ENCODE peak calls at places on chromosomes 12 and 14, in nine cellular contexts. One of them, this sample, is unnamed.
A peak's percentile ranks its signal among the peaks of the same experiment; 100 is the strongest.

GRCh38 chr14:71355324-71356201 is 448.3 kb downstream of the PCNX1 start:
- DNase-seq in dorsolateral prefrontal cortex: no peak
- DNase-seq in CD4-positive, alpha-beta T cell: no peak
- DNase-seq in HFFc6: peak; percentile 43
- DNase-seq in adrenal gland: peak; percentile 47
- DNase-seq in BJ: peak; percentile 39
- DNase-seq in WTC11: no peak
- DNase-seq in MCF 10A: peak; percentile 46
- DNase-seq in colonic mucosa: no peak
- DNase-seq in this sample: peak; percentile 79

GRCh38 chr14:100634026-100634425 is 46.8 kb upstream of the BEGAIN start:
- DNase-seq in dorsolateral prefrontal cortex: no peak
- DNase-seq in CD4-positive, alpha-beta T cell: no peak
- DNase-seq in HFFc6: no peak
- DNase-seq in adrenal gland: no peak
- DNase-seq in BJ: no peak
- DNase-seq in WTC11: no peak
- DNase-seq in MCF 10A: no peak
- DNase-seq in colonic mucosa: no peak
- DNase-seq in this sample: no peak

GRCh38 chr12:68319988-68320623 is 12.1 kb downstream of the MDM1 start:
- DNase-seq in dorsolateral prefrontal cortex: no peak
- DNase-seq in CD4-positive, alpha-beta T cell: no peak
- DNase-seq in HFFc6: peak; percentile 81
- DNase-seq in adrenal gland: no peak
- DNase-seq in BJ: peak; percentile 65
- DNase-seq in WTC11: no peak
- DNase-seq in MCF 10A: no peak
- DNase-seq in colonic mucosa: no peak
- DNase-seq in this sample: no peak

GRCh38 chr12:25992026-25992782 is 33.7 kb downstream of the RASSF8 start:
- DNase-seq in dorsolateral prefrontal cortex: no peak
- DNase-seq in CD4-positive, alpha-beta T cell: no peak
- DNase-seq in HFFc6: no peak
- DNase-seq in adrenal gland: no peak
- DNase-seq in BJ: no peak
- DNase-seq in WTC11: no peak
- DNase-seq in MCF 10A: peak; percentile 53
- DNase-seq in colonic mucosa: no peak
- DNase-seq in this sample: no peak

GRCh38 chr14:68549966-68550705 is 242.7 kb downstream of the ZFP36L1 start:
- DNase-seq in dorsolateral prefrontal cortex: no peak
- DNase-seq in CD4-positive, alpha-beta T cell: no peak
- DNase-seq in HFFc6: peak; percentile 20
- DNase-seq in adrenal gland: no peak
- DNase-seq in BJ: no peak
- DNase-seq in WTC11: no peak
- DNase-seq in MCF 10A: peak; percentile 81
- DNase-seq in colonic mucosa: no peak
- DNase-seq in this sample: no peak

GRCh38 chr14:66076166-66076565 is 410.0 kb upstream of the CCDC196 start:
- DNase-seq in dorsolateral prefrontal cortex: no peak
- DNase-seq in CD4-positive, alpha-beta T cell: no peak
- DNase-seq in HFFc6: no peak
- DNase-seq in adrenal gland: no peak
- DNase-seq in BJ: no peak
- DNase-seq in WTC11: no peak
- DNase-seq in MCF 10A: no peak
- DNase-seq in colonic mucosa: no peak
- DNase-seq in this sample: no peak

GRCh38 chr12:42180990-42181611 is 36.4 kb upstream of the GXYLT1 start:
- DNase-seq in dorsolateral prefrontal cortex: no peak
- DNase-seq in CD4-positive, alpha-beta T cell: no peak
- DNase-seq in HFFc6: no peak
- DNase-seq in adrenal gland: no peak
- DNase-seq in BJ: no peak
- DNase-seq in WTC11: no peak
- DNase-seq in MCF 10A: peak; percentile 34
- DNase-seq in colonic mucosa: no peak
- DNase-seq in this sample: no peak

GRCh38 chr12:99984271-99985128 is at the start of gene ANKS1B:
- DNase-seq in dorsolateral prefrontal cortex: peak; percentile 60
- DNase-seq in CD4-positive, alpha-beta T cell: no peak
- DNase-seq in HFFc6: no peak
- DNase-seq in adrenal gland: peak; percentile 73
- DNase-seq in BJ: no peak
- DNase-seq in WTC11: peak; percentile 70
- DNase-seq in MCF 10A: peak; percentile 79
- DNase-seq in colonic mucosa: peak; percentile 45
- DNase-seq in this sample: no peak

GRCh38 chr14:94963051-94963450 is 193.1 kb upstream of the GSC start:
- DNase-seq in dorsolateral prefrontal cortex: no peak
- DNase-seq in CD4-positive, alpha-beta T cell: no peak
- DNase-seq in HFFc6: no peak
- DNase-seq in adrenal gland: no peak
- DNase-seq in BJ: no peak
- DNase-seq in WTC11: no peak
- DNase-seq in MCF 10A: no peak
- DNase-seq in colonic mucosa: no peak
- DNase-seq in this sample: no peak

GRCh38 chr12:71684081-71684480 is 1.8 kb upstream of the TMEM19 start:
- DNase-seq in dorsolateral prefrontal cortex: no peak
- DNase-seq in CD4-positive, alpha-beta T cell: no peak
- DNase-seq in HFFc6: no peak
- DNase-seq in adrenal gland: no peak
- DNase-seq in BJ: no peak
- DNase-seq in WTC11: no peak
- DNase-seq in MCF 10A: no peak
- DNase-seq in colonic mucosa: no peak
- DNase-seq in this sample: no peak

GRCh38 chr12:103326190-103326589 is 169.6 kb downstream of the C12orf42 start:
- DNase-seq in dorsolateral prefrontal cortex: no peak
- DNase-seq in CD4-positive, alpha-beta T cell: no peak
- DNase-seq in HFFc6: no peak
- DNase-seq in adrenal gland: no peak
- DNase-seq in BJ: no peak
- DNase-seq in WTC11: peak; percentile 23
- DNase-seq in MCF 10A: peak; percentile 38
- DNase-seq in colonic mucosa: no peak
- DNase-seq in this sample: no peak

GRCh38 chr14:85762523-85762922 is 232.6 kb downstream of the FLRT2 start:
- DNase-seq in dorsolateral prefrontal cortex: no peak
- DNase-seq in CD4-positive, alpha-beta T cell: no peak
- DNase-seq in HFFc6: no peak
- DNase-seq in adrenal gland: no peak
- DNase-seq in BJ: no peak
- DNase-seq in WTC11: no peak
- DNase-seq in MCF 10A: no peak
- DNase-seq in colonic mucosa: no peak
- DNase-seq in this sample: no peak

GRCh38 chr12:113232787-113233585 is 11.7 kb downstream of the TPCN1 start:
- DNase-seq in dorsolateral prefrontal cortex: peak; percentile 62
- DNase-seq in CD4-positive, alpha-beta T cell: peak; percentile 63
- DNase-seq in HFFc6: no peak
- DNase-seq in adrenal gland: peak; percentile 86
- DNase-seq in BJ: no peak
- DNase-seq in WTC11: peak; percentile 82
- DNase-seq in MCF 10A: peak; percentile 34
- DNase-seq in colonic mucosa: no peak
- DNase-seq in this sample: no peak

GRCh38 chr12:52561880-52562449 is 9.0 kb upstream of the KRT71 start:
- DNase-seq in dorsolateral prefrontal cortex: no peak
- DNase-seq in CD4-positive, alpha-beta T cell: no peak
- DNase-seq in HFFc6: no peak
- DNase-seq in adrenal gland: no peak
- DNase-seq in BJ: no peak
- DNase-seq in WTC11: no peak
- DNase-seq in MCF 10A: peak; percentile 53
- DNase-seq in colonic mucosa: no peak
- DNase-seq in this sample: no peak

GRCh38 chr12:132133952-132134652 is 10.0 kb downstream of the DDX51 start:
- DNase-seq in dorsolateral prefrontal cortex: no peak
- DNase-seq in CD4-positive, alpha-beta T cell: no peak
- DNase-seq in HFFc6: no peak
- DNase-seq in adrenal gland: no peak
- DNase-seq in BJ: no peak
- DNase-seq in WTC11: peak; percentile 30
- DNase-seq in MCF 10A: no peak
- DNase-seq in colonic mucosa: no peak
- DNase-seq in this sample: no peak
- TF ChIP-seq CTCF in dorsolateral prefrontal cortex: no peak
- TF ChIP-seq CTCF in CD4-positive, alpha-beta T cell: no peak
- TF ChIP-seq CTCF in HFFc6: no peak
- TF ChIP-seq CTCF in adrenal gland: no peak
- TF ChIP-seq CTCF in BJ: no peak
- TF ChIP-seq CTCF in WTC11: no peak
- TF ChIP-seq CTCF in MCF 10A: no peak
- TF ChIP-seq CTCF in colonic mucosa: no peak
- TF ChIP-seq CTCF in this sample: no peak

GRCh38 chr12:13940466-13940865 is 40.9 kb downstream of the GRIN2B start:
- DNase-seq in dorsolateral prefrontal cortex: no peak
- DNase-seq in CD4-positive, alpha-beta T cell: no peak
- DNase-seq in HFFc6: no peak
- DNase-seq in adrenal gland: no peak
- DNase-seq in BJ: no peak
- DNase-seq in WTC11: no peak
- DNase-seq in MCF 10A: no peak
- DNase-seq in colonic mucosa: no peak
- DNase-seq in this sample: no peak

GRCh38 chr12:13945236-13945635 is 36.2 kb downstream of the GRIN2B start:
- DNase-seq in dorsolateral prefrontal cortex: no peak
- DNase-seq in CD4-positive, alpha-beta T cell: no peak
- DNase-seq in HFFc6: no peak
- DNase-seq in adrenal gland: no peak
- DNase-seq in BJ: no peak
- DNase-seq in WTC11: no peak
- DNase-seq in MCF 10A: no peak
- DNase-seq in colonic mucosa: no peak
- DNase-seq in this sample: no peak

GRCh38 chr12:13942826-13943225 is 38.6 kb downstream of the GRIN2B start:
- DNase-seq in dorsolateral prefrontal cortex: no peak
- DNase-seq in CD4-positive, alpha-beta T cell: no peak
- DNase-seq in HFFc6: no peak
- DNase-seq in adrenal gland: no peak
- DNase-seq in BJ: no peak
- DNase-seq in WTC11: no peak
- DNase-seq in MCF 10A: no peak
- DNase-seq in colonic mucosa: no peak
- DNase-seq in this sample: no peak

GRCh38 chr12:13937735-13938134 is 43.7 kb downstream of the GRIN2B start:
- DNase-seq in dorsolateral prefrontal cortex: no peak
- DNase-seq in CD4-positive, alpha-beta T cell: no peak
- DNase-seq in HFFc6: no peak
- DNase-seq in adrenal gland: no peak
- DNase-seq in BJ: no peak
- DNase-seq in WTC11: no peak
- DNase-seq in MCF 10A: no peak
- DNase-seq in colonic mucosa: no peak
- DNase-seq in this sample: no peak

GRCh38 chr12:13941258-13942249 is 39.8 kb downstream of the GRIN2B start:
- DNase-seq in dorsolateral prefrontal cortex: no peak
- DNase-seq in CD4-positive, alpha-beta T cell: no peak
- DNase-seq in HFFc6: peak; percentile 25
- DNase-seq in adrenal gland: peak; percentile 77
- DNase-seq in BJ: no peak
- DNase-seq in WTC11: peak; percentile 74
- DNase-seq in MCF 10A: peak; percentile 80
- DNase-seq in colonic mucosa: peak; percentile 84
- DNase-seq in this sample: no peak
- TF ChIP-seq CTCF in dorsolateral prefrontal cortex: peak; percentile 22
- TF ChIP-seq CTCF in CD4-positive, alpha-beta T cell: no peak
- TF ChIP-seq CTCF in HFFc6: peak; percentile 51
- TF ChIP-seq CTCF in adrenal gland: peak; percentile 46
- TF ChIP-seq CTCF in BJ: no peak
- TF ChIP-seq CTCF in WTC11: peak; percentile 27
- TF ChIP-seq CTCF in MCF 10A: peak; percentile 41
- TF ChIP-seq CTCF in colonic mucosa: peak; percentile 20
- TF ChIP-seq CTCF in this sample: no peak

GRCh38 chr12:118372541-118373495 is at the start of gene TAOK3:
- DNase-seq in dorsolateral prefrontal cortex: peak; percentile 99
- DNase-seq in CD4-positive, alpha-beta T cell: peak; percentile 96
- DNase-seq in HFFc6: peak; percentile 99
- DNase-seq in adrenal gland: peak; percentile 100
- DNase-seq in BJ: peak; percentile 84
- DNase-seq in WTC11: peak; percentile 98
- DNase-seq in MCF 10A: peak; percentile 98
- DNase-seq in colonic mucosa: peak; percentile 98
- DNase-seq in this sample: peak; percentile 98
- TF ChIP-seq CTCF in dorsolateral prefrontal cortex: peak; percentile 15
- TF ChIP-seq CTCF in CD4-positive, alpha-beta T cell: no peak
- TF ChIP-seq CTCF in HFFc6: no peak
- TF ChIP-seq CTCF in adrenal gland: no peak
- TF ChIP-seq CTCF in BJ: no peak
- TF ChIP-seq CTCF in WTC11: no peak
- TF ChIP-seq CTCF in MCF 10A: no peak
- TF ChIP-seq CTCF in colonic mucosa: no peak
- TF ChIP-seq CTCF in this sample: no peak

GRCh38 chr14:51331651-51332367 is 91.8 kb downstream of the TMX1 start:
- DNase-seq in dorsolateral prefrontal cortex: no peak
- DNase-seq in CD4-positive, alpha-beta T cell: no peak
- DNase-seq in HFFc6: no peak
- DNase-seq in adrenal gland: no peak
- DNase-seq in BJ: no peak
- DNase-seq in WTC11: no peak
- DNase-seq in MCF 10A: no peak
- DNase-seq in colonic mucosa: no peak
- DNase-seq in this sample: no peak

GRCh38 chr14:51333299-51333698 is 93.3 kb downstream of the TMX1 start:
- DNase-seq in dorsolateral prefrontal cortex: no peak
- DNase-seq in CD4-positive, alpha-beta T cell: no peak
- DNase-seq in HFFc6: no peak
- DNase-seq in adrenal gland: no peak
- DNase-seq in BJ: no peak
- DNase-seq in WTC11: no peak
- DNase-seq in MCF 10A: no peak
- DNase-seq in colonic mucosa: no peak
- DNase-seq in this sample: no peak

GRCh38 chr14:51327376-51327775 is 87.3 kb downstream of the TMX1 start:
- DNase-seq in dorsolateral prefrontal cortex: no peak
- DNase-seq in CD4-positive, alpha-beta T cell: no peak
- DNase-seq in HFFc6: no peak
- DNase-seq in adrenal gland: no peak
- DNase-seq in BJ: no peak
- DNase-seq in WTC11: no peak
- DNase-seq in MCF 10A: peak; percentile 11
- DNase-seq in colonic mucosa: no peak
- DNase-seq in this sample: no peak

GRCh38 chr14:51328089-51328941 is 88.3 kb downstream of the TMX1 start:
- DNase-seq in dorsolateral prefrontal cortex: peak; percentile 31
- DNase-seq in CD4-positive, alpha-beta T cell: no peak
- DNase-seq in HFFc6: peak; percentile 30
- DNase-seq in adrenal gland: no peak
- DNase-seq in BJ: no peak
- DNase-seq in WTC11: no peak
- DNase-seq in MCF 10A: peak; percentile 71
- DNase-seq in colonic mucosa: no peak
- DNase-seq in this sample: no peak

DNA sequence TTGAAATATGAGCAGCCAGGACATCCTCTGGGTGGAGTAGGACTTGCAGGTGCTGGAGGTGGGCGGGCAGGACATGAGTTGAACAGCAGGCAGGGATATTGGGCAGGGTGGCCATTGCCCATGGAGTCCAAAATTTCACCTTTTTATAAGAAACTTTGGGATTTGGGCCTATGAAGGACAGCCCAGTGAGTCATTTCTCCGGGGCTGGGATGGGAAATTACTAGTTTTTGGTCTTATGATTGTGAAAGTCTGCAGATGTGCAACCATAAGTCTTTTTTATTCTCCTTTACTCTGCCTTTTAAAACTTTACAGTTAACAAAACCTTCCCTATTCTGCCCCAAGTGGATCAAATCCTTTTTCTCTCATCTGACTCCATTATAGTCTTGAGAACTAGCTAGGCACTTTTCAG is 88.9 kb downstream of the TMX1 start:
- DNase-seq in dorsolateral prefrontal cortex: no peak
- DNase-seq in CD4-positive, alpha-beta T cell: no peak
- DNase-seq in HFFc6: no peak
- DNase-seq in adrenal gland: no peak
- DNase-seq in BJ: no peak
- DNase-seq in WTC11: no peak
- DNase-seq in MCF 10A: peak; percentile 42
- DNase-seq in colonic mucosa: no peak
- DNase-seq in this sample: no peak
- TF ChIP-seq CTCF in dorsolateral prefrontal cortex: no peak
- TF ChIP-seq CTCF in CD4-positive, alpha-beta T cell: no peak
- TF ChIP-seq CTCF in HFFc6: no peak
- TF ChIP-seq CTCF in adrenal gland: no peak
- TF ChIP-seq CTCF in BJ: no peak
- TF ChIP-seq CTCF in WTC11: no peak
- TF ChIP-seq CTCF in MCF 10A: no peak
- TF ChIP-seq CTCF in colonic mucosa: no peak
- TF ChIP-seq CTCF in this sample: no peak